ENCODE peak calls at places on chromosomes 4 and X, in six cellular contexts. P is adrenal gland, V is ovary, B is sigmoid colon, X is stomach, J is upper lobe of left lung. E is an unnamed sample.

GRCh38 chr4:76545161-76545884 is 110.3 kb downstream of the SHROOM3 start:
- DNase-seq in P (no peak), V (no peak), B (no peak), X (no peak), J (no peak), E (no peak)

GRCh38 chrX:104913348-104913747 is 307.1 kb downstream of the TEX13A start:
- DNase-seq in P (no peak), V (no peak), B (no peak), X (no peak), J (no peak), E (no peak)

GRCh38 chrX:13064599-13065143 is 20.3 kb upstream of the FAM9C start:
- DNase-seq in P (no peak), V (no peak), B (peak), X (no peak), J (no peak), E (no peak)

GRCh38 chr4:164239976-164240375 is 514.0 kb upstream of the SMIM31 start:
- DNase-seq in P (no peak), V (no peak), B (no peak), X (no peak), J (no peak), E (no peak)

GRCh38 chrX:65491620-65492019 is 43.0 kb downstream of the LAS1L start:
- DNase-seq in P (no peak), V (no peak), B (no peak), X (no peak), J (no peak), E (no peak)

GRCh38 chr4:127708985-127709384 is 21.2 kb upstream of the SLC25A31 start:
- DNase-seq in P (peak), V (no peak), B (no peak), X (peak), J (no peak), E (peak)

GRCh38 chr4:56261027-56261426 is 126.3 kb downstream of the AASDH start:
- DNase-seq in P (no peak), V (no peak), B (no peak), X (no peak), J (no peak), E (no peak)

GRCh38 chr4:107862658-107863057 is 37.9 kb downstream of the SGMS2 start:
- DNase-seq in P (no peak), V (no peak), B (no peak), X (peak), J (no peak), E (no peak)

GRCh38 chr4:81136161-81136910 is 78.7 kb downstream of the PRKG2 start:
- DNase-seq in P (peak), V (no peak), B (peak), X (no peak), J (no peak), E (no peak)

GRCh38 chr4:154626793-154627484 is 14.5 kb upstream of the FGG start:
- DNase-seq in P (peak), V (peak), B (peak), X (peak), J (peak), E (peak)

GRCh38 chr4:152021788-152022438 is 261.1 kb upstream of the GATB start:
- DNase-seq in P (no peak), V (no peak), B (peak), X (no peak), J (peak), E (no peak)

GRCh38 chr4:56755901-56756300 is 65.6 kb downstream of the SPINK2 start:
- DNase-seq in P (no peak), V (no peak), B (no peak), X (no peak), J (no peak), E (no peak)

GRCh38 chr4:42278709-42279324 is 118.5 kb upstream of the SHISA3 start:
- DNase-seq in P (no peak), V (no peak), B (no peak), X (no peak), J (no peak), E (no peak)

GRCh38 chrX:130165703-130166502 is at the start of gene AIFM1:
- DNase-seq in P (peak), V (peak), B (peak), X (peak), J (peak), E (peak)
- H3K4me3 ChIP-seq in P (peak), V (peak), B (peak), X (peak), J (peak), E (peak)

GRCh38 chrX:149493567-149494562 is 11.2 kb downstream of the IDS start:
- DNase-seq in P (no peak), V (no peak), B (no peak), X (no peak), J (no peak), E (no peak)
- TF ChIP-seq POLR2A in P (no peak), V (no peak), B (no peak), X (no peak), J (no peak), E (no peak)

DNA sequence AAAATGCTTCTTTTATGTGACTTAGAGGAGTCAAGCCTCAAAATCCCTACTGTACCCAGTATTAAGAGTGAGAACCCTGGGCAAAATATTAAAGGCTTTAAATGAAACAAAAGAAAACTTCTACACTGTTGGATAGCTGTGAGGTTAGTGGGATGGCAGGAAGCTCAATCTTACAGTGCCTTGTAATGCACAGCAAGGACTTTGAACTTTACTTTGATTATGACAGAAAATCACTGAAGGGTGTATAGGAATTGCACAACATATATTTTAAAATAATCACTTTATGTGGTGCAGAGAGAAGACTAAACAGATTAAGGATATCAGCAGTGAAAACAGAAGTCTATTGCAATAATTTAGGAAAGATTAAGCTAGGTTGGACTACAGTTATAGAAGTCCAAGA is 1333.4 kb downstream of the ADGRL3 start:
- DNase-seq in P (no peak), V (no peak), B (no peak), X (no peak), J (no peak), E (no peak)
- H3K4me3 ChIP-seq in P (no peak), V (no peak), B (no peak), X (no peak), J (no peak), E (no peak)

GRCh38 chr4:33881176-33881575 is 2363.1 kb downstream of the ARAP2 start:
- DNase-seq in P (no peak), V (no peak), B (no peak), X (no peak), J (no peak), E (no peak)
- TF ChIP-seq POLR2A in P (no peak), V (no peak), B (no peak), X (no peak), J (no peak), E (no peak)

GRCh38 chr4:15226203-15226602 is 201.6 kb upstream of the C1QTNF7 start:
- DNase-seq in P (no peak), V (no peak), B (no peak), X (no peak), J (no peak), E (no peak)
- H3K4me3 ChIP-seq in P (no peak), V (no peak), B (no peak), X (no peak), J (no peak), E (no peak)

DNA sequence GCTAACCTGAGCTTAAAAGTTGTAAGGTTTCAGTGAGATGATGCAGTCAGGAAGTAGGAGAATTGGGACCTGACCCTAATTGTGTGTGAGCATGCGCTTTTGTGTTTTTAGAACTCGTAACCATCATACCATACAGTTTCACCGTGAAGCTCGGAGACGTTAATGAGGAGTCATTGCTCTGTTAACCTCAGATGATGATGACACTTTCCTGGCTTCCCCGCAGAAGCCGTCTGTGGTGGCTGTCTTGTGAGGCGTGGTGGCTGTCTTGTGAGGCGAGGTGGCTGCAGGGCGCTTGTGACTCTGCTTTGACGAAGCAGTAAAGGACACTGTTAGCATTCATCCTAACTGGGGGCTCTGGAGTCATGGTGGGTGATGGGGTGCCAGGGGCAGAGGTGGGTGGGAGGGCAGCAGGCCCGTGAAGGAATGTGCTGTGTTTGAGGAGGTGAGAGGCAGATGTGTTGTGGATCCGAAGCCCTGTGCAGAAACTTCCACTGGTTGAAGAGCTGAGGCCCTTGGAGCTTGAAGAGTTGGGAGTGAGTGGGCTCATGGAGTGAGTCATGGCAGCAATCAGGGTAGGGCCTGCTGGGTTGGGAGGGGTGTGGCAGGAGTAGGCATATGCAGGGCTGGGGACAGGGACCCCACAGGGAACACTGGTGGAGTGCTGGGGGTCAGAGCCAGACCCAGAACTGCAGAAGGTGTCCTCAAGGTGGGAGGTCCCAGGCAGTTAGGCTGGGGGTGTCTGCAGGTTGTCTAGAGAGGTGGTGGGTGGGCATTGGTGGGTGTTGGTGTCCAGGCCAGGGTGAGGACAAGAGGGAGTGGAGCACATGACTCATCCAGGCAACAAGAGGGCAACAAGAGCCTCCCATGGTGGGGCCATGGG is 57.4 kb downstream of the NSD2 start:
- DNase-seq in P (no peak), V (no peak), B (no peak), X (no peak), J (no peak), E (no peak)
- TF ChIP-seq POLR2A in P (no peak), V (no peak), B (no peak), X (no peak), J (no peak), E (no peak)

GRCh38 chr4:165330666-165331065 is 3.2 kb downstream of the MSMO1 start:
- DNase-seq in P (no peak), V (no peak), B (no peak), X (no peak), J (no peak), E (no peak)

GRCh38 chr4:165332502-165332901 is 5.0 kb downstream of the MSMO1 start:
- DNase-seq in P (no peak), V (no peak), B (no peak), X (no peak), J (no peak), E (no peak)

GRCh38 chr4:165331823-165332222 is 4.4 kb downstream of the MSMO1 start:
- DNase-seq in P (no peak), V (no peak), B (no peak), X (no peak), J (no peak), E (no peak)

GRCh38 chr4:165330071-165330470 is 2.6 kb downstream of the MSMO1 start:
- DNase-seq in P (no peak), V (no peak), B (no peak), X (no peak), J (no peak), E (no peak)

DNA sequence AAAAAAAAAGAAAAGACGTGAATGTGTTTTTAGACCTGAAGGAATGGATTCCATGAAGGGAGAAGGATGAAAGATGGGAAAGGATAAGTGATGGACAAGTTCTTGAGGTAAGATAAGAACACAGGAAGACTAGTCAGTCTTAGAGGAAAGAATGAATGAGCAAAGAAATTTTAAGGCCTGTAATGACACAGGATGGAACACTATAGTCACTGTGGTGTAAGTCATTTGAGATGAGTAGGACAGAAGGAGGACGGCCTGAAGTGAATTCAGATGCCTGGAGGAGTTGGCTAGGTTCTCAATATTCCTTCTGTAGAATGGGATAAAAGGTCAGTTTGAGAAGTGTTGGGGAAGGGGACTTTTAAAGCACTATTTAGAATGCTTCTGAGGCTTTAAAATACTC is 3.8 kb downstream of the MSMO1 start:
- DNase-seq in P (no peak), V (no peak), B (no peak), X (no peak), J (no peak), E (no peak)
- H3K4me3 ChIP-seq in P (no peak), V (no peak), B (no peak), X (no peak), J (peak), E (no peak)

GRCh38 chr4:184762100-184762499 is 28.2 kb upstream of the CENPU start:
- DNase-seq in P (no peak), V (no peak), B (peak), X (no peak), J (no peak), E (no peak)
- TF ChIP-seq POLR2A in P (no peak), V (no peak), B (no peak), X (no peak), J (no peak), E (no peak)

GRCh38 chrX:132958086-132958703 is at the start of gene HS6ST2:
- DNase-seq in P (no peak), V (peak), B (no peak), X (no peak), J (peak), E (no peak)

GRCh38 chrX:132955710-132956109 is 2.7 kb downstream of the HS6ST2 start:
- DNase-seq in P (no peak), V (peak), B (no peak), X (no peak), J (no peak), E (no peak)

GRCh38 chrX:132956421-132957210 is 1.8 kb downstream of the HS6ST2 start:
- DNase-seq in P (no peak), V (peak), B (no peak), X (no peak), J (peak), E (no peak)

GRCh38 chrX:132954323-132954722 is 4.1 kb downstream of the HS6ST2 start:
- DNase-seq in P (no peak), V (no peak), B (no peak), X (no peak), J (no peak), E (no peak)

GRCh38 chrX:132957211-132958085 is 981 bp downstream of the HS6ST2 start:
- DNase-seq in P (no peak), V (peak), B (no peak), X (no peak), J (peak), E (no peak)
- H3K4me3 ChIP-seq in P (no peak), V (peak), B (peak), X (peak), J (peak), E (peak)

DNA sequence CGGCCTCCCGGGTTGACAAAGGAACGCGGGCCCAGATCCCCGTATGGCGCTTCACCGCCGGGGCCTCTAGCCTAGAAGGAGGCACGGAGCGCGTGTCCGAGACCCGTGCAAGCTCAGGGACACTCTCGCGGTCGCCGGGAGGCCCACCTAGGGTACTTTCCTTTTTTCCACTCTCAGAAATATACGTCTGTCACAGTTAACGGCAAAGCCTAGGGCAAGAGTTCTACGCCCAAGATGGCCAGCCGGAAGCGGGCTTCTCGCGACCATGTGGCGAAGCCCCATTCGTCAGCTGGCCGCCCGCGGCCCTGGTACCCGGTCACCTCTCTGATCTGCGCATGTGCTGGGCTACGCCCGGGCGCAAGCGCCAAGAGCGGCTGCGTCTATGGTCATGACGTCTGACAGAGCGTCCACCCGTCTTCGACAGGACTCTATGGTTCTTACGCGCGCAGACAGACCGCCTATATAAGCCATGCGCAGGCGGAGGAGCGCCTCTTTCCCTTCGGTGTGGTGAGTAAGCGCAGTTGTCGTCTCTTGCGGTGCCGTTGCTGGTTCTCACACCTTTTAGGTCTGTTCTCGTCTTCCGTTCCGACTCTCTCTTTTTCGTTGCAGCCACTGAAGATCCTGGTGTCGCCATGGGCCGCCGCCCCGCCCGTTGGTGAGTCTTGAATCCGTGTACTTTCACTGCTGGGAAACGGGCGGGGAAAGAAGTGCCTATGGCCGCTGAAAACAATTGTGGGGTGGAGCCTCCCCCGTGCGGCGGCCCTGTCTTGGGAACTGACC is at the start of gene RPL10:
- DNase-seq in P (peak), V (peak), B (peak), X (peak), J (peak), E (peak)
- TF ChIP-seq POLR2A in P (peak), V (peak), B (peak), X (no peak), J (peak), E (peak)